ENCODE peak calls at places on chromosomes 16 and 17, in four cellular contexts. One of them, this sample, is unnamed.

GRCh38 chr16:83713597-83713996 is 94.2 kb upstream of the HSBP1 start:
- DNase-seq in K562: peak
- DNase-seq in HepG2: no peak
- DNase-seq in H1: no peak
- DNase-seq in this sample: no peak

GRCh38 chr17:11330871-11331270 is 89.9 kb downstream of the SHISA6 start:
- DNase-seq in K562: no peak
- DNase-seq in H1: peak
- DNase-seq in HepG2: no peak
- DNase-seq in this sample: no peak

GRCh38 chr17:14300628-14301278 is at the start of gene HS3ST3B1:
- DNase-seq in K562: peak
- DNase-seq in H1: peak
- DNase-seq in HepG2: peak
- DNase-seq in this sample: peak

GRCh38 chr17:80485846-80486245 is 9.4 kb upstream of the NPTX1 start:
- DNase-seq in K562: no peak
- DNase-seq in H1: no peak
- DNase-seq in HepG2: no peak
- DNase-seq in this sample: no peak

GRCh38 chr16:4032768-4033167 is 83.5 kb downstream of the ADCY9 start:
- DNase-seq in H1: no peak
- DNase-seq in HepG2: no peak
- DNase-seq in K562: no peak
- DNase-seq in this sample: no peak

GRCh38 chr16:2251281-2252111 is at the start of gene ECI1:
- DNase-seq in H1: peak
- DNase-seq in K562: peak
- DNase-seq in HepG2: peak
- DNase-seq in this sample: peak

GRCh38 chr16:82031116-82032084 is 3.7 kb upstream of the HSD17B2 start:
- DNase-seq in H1: no peak
- DNase-seq in K562: peak
- DNase-seq in HepG2: peak
- DNase-seq in this sample: peak

GRCh38 chr16:11604783-11605563 is 18.3 kb upstream of the LITAF start:
- DNase-seq in HepG2: no peak
- DNase-seq in H1: no peak
- DNase-seq in K562: no peak
- DNase-seq in this sample: no peak

GRCh38 chr16:66928702-66929388 is 3.5 kb upstream of the RRAD start:
- DNase-seq in HepG2: peak
- DNase-seq in K562: peak
- DNase-seq in H1: peak
- DNase-seq in this sample: no peak

GRCh38 chr17:75753514-75754377 is 11.2 kb downstream of the GALK1 start:
- DNase-seq in K562: peak
- DNase-seq in HepG2: peak
- DNase-seq in H1: peak
- DNase-seq in this sample: no peak

DNA sequence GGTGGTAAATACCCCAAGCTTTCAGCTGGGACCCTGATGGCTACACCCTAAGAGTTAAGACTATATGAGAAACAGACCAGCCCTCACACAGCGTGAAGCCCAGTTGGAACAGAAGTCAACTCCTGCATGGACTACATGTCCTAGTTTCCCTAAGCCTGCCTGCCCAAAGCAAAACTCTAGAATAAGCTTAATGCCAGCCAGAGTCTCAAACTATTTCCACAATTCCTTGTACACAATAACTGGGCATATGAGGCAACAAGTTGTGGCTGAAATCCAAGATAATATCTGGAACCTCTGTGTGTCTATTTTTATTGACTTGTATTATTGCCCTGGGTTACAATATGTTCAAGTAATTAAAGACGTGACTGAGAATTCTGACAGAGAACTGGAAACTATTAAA is 19.4 kb downstream of the MYH10 start:
- DNase-seq in H1: no peak
- DNase-seq in K562: no peak
- DNase-seq in HepG2: no peak
- DNase-seq in this sample: no peak
- TF ChIP-seq FOSL1 in H1: no peak
- TF ChIP-seq FOSL1 in K562: no peak
- TF ChIP-seq FOSL1 in HepG2: no peak
- TF ChIP-seq FOSL1 in this sample: no peak

DNA sequence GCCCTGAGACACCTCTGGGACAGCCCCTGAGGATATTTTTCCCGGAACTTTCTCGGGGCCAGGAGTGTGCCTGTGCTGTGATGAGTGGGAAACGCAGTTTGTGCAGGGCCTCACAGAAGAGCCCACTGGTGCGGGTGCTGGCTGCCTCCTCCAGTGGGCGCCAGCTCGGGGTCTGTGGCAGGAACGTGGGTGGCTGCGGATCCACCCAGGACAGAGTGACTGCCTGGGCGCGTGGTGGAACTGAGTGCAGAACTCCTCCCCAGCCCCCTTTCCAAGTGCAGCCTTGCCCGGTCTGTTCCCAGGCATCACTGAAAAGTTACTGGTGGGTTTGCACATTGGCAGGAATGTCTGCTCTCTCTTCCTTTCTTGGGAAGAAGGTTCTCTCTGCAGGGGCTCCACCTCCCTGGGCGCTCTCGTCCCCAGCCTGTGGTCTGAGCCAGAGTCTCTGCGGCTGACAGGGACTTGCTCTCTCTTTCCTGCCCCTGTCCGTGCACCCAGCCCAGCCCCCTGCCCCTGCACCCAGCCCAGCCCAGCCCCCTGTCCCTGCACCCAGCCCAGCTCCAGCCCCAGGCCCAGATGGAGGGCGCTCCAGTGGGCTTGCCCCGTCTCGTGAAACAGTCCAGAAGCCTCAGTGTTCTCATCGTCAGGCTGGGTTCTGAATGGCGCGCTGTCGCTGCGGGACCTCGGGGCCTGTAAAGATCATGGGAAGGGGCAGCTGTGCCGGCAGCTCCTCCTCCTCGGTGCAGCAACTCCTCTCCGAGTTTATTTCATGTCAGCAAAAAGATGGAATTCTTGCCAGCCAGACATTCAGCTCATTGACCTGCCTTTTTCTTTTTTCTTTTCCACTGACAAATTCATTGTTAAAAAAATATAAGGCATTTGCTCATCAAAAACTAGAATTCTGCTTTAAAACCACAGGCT is 117.5 kb downstream of the BANP start:
- DNase-seq in H1: no peak
- DNase-seq in HepG2: no peak
- DNase-seq in K562: no peak
- DNase-seq in this sample: no peak
- TF ChIP-seq CTCF in H1: no peak
- TF ChIP-seq CTCF in HepG2: no peak
- TF ChIP-seq CTCF in K562: no peak
- TF ChIP-seq CTCF in this sample: peak

GRCh38 chr16:46649571-46649970 is 28.4 kb upstream of the SHCBP1 start:
- DNase-seq in HepG2: no peak
- DNase-seq in K562: peak
- DNase-seq in H1: no peak
- DNase-seq in this sample: no peak
- H3K4me3 ChIP-seq in HepG2: no peak
- H3K4me3 ChIP-seq in K562: peak
- H3K4me3 ChIP-seq in H1: no peak
- H3K4me3 ChIP-seq in this sample: no peak

GRCh38 chr17:74584307-74584706 is 7.8 kb downstream of the CD300LD start:
- DNase-seq in H1: no peak
- DNase-seq in HepG2: no peak
- DNase-seq in K562: no peak
- DNase-seq in this sample: no peak
- TF ChIP-seq FOSL1 in H1: no peak
- TF ChIP-seq FOSL1 in HepG2: no peak
- TF ChIP-seq FOSL1 in K562: no peak
- TF ChIP-seq FOSL1 in this sample: no peak

GRCh38 chr17:38916771-38917170 is 8.6 kb upstream of the LASP1NB start:
- DNase-seq in K562: no peak
- DNase-seq in H1: no peak
- DNase-seq in HepG2: no peak
- DNase-seq in this sample: no peak

GRCh38 chr17:38918129-38918913 is 7.1 kb upstream of the LASP1NB start:
- DNase-seq in K562: no peak
- DNase-seq in HepG2: no peak
- DNase-seq in H1: no peak
- DNase-seq in this sample: no peak

GRCh38 chr17:38915639-38915995 is 9.8 kb upstream of the LASP1NB start:
- DNase-seq in HepG2: no peak
- DNase-seq in H1: no peak
- DNase-seq in K562: no peak
- DNase-seq in this sample: no peak

GRCh38 chr17:38918916-38919315 is 6.5 kb upstream of the LASP1NB start:
- DNase-seq in HepG2: no peak
- DNase-seq in H1: no peak
- DNase-seq in K562: no peak
- DNase-seq in this sample: no peak

GRCh38 chr17:38917259-38917658 is 8.2 kb upstream of the LASP1NB start:
- DNase-seq in K562: no peak
- DNase-seq in HepG2: no peak
- DNase-seq in H1: no peak
- DNase-seq in this sample: no peak
- TF ChIP-seq CTCF in K562: no peak
- TF ChIP-seq CTCF in HepG2: no peak
- TF ChIP-seq CTCF in H1: no peak
- TF ChIP-seq CTCF in this sample: peak

DNA sequence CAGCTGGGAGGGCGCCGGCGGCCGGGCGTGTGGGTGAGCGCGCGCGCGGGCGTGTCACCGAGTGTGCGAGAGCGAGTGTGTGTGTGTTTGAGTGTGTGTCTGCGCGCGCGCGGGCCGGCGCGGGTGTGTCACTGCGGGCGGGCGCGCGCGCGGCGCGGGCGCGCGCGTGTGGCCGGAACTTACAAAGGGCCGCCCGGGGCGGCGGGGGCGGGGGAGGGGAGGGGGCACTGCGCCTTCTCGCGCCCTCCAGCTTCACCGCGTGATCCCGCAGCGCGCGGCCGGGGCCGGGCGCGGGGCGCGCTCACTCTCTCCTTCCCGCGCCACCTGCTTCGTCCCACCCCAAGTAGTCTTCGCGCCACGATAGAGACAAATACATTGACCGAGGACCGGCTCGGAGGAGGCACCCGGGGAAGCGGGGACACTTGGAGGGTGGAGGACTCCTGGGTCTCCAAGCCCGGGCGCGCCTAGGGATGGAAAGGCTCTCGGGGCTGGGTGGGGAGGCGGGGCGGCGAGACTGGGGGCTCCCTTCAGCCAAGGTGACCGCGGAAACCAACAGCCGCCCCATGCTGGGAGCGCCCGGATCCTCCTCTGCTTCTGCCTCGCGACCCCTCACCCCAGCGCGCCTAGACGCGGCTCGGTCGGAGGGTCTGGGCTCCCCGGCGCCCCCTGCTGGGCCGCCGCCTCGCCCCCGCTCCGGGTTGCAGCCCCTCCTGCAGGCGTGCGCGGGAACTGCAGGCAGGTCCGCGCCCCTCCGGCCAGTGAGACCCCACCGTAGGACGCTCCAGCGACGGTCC is at the start of gene SRCIN1:
- DNase-seq in K562: peak
- DNase-seq in HepG2: peak
- DNase-seq in H1: no peak
- DNase-seq in this sample: no peak
- H3K4me3 ChIP-seq in K562: peak
- H3K4me3 ChIP-seq in HepG2: peak
- H3K4me3 ChIP-seq in H1: peak
- H3K4me3 ChIP-seq in this sample: peak

GRCh38 chr16:75687361-75687760 is 10.6 kb upstream of the CPHXL2 start:
- DNase-seq in H1: no peak
- DNase-seq in K562: no peak
- DNase-seq in HepG2: no peak
- DNase-seq in this sample: no peak

GRCh38 chr16:75679366-75679765 is 2.6 kb upstream of the CPHXL2 start:
- DNase-seq in HepG2: no peak
- DNase-seq in H1: no peak
- DNase-seq in K562: no peak
- DNase-seq in this sample: no peak

GRCh38 chr16:75676909-75677308 is at the start of gene CPHXL2:
- DNase-seq in H1: no peak
- DNase-seq in HepG2: no peak
- DNase-seq in K562: no peak
- DNase-seq in this sample: no peak

GRCh38 chr16:75682308-75682707 is 5.5 kb upstream of the CPHXL2 start:
- DNase-seq in H1: no peak
- DNase-seq in K562: no peak
- DNase-seq in HepG2: peak
- DNase-seq in this sample: no peak
- TF ChIP-seq FOSL1 in H1: no peak
- TF ChIP-seq FOSL1 in K562: no peak
- TF ChIP-seq FOSL1 in HepG2: no peak
- TF ChIP-seq FOSL1 in this sample: no peak

GRCh38 chr16:64627288-64627687 is 494.6 kb downstream of the CDH11 start:
- DNase-seq in HepG2: no peak
- DNase-seq in H1: no peak
- DNase-seq in K562: no peak
- DNase-seq in this sample: no peak
- TF ChIP-seq CTCF in HepG2: no peak
- TF ChIP-seq CTCF in H1: peak
- TF ChIP-seq CTCF in K562: no peak
- TF ChIP-seq CTCF in this sample: no peak